ENCODE peak calls at places on chromosomes 2 and 18, in seven cellular contexts. R is activated naive CD4-positive, alpha-beta T cell treated with anti-CD3 and anti-CD28 coated beads, Interleukin-2, amount 10 ng/mL, durations not matched to agents 7 days and 5 days; E is amygdala; N is PC-3; M is lung; F is hypothalamus; S is neural crest cell. H is an unnamed sample.

GRCh38 chr2:217973008-217973787 is 29.6 kb downstream of the TNS1 start:
- DNase-seq in R (no peak), E (no peak), S (no peak), F (no peak), N (no peak), M (no peak), H (no peak)

GRCh38 chr2:238921681-238922319 is 73.9 kb downstream of the TWIST2 start:
- DNase-seq in S (no peak), M (no peak), F (no peak), R (peak; percentile 10), E (no peak), N (no peak), H (no peak)

GRCh38 chr18:58228176-58228575 is 184.2 kb downstream of the NEDD4L start:
- DNase-seq in M (no peak), S (no peak), E (no peak), R (no peak), F (no peak), N (no peak), H (no peak)

GRCh38 chr2:225004531-225004930 is 37.7 kb downstream of the DOCK10 start:
- DNase-seq in N (peak; percentile 7), E (no peak), S (no peak), R (no peak), F (no peak), M (no peak), H (no peak)

GRCh38 chr2:7023542-7023941 is 106.3 kb downstream of the RNF144A start:
- DNase-seq in F (no peak), M (no peak), R (no peak), N (no peak), E (no peak), S (no peak), H (no peak)

GRCh38 chr2:70947556-70948184 is 12.0 kb downstream of the ATP6V1B1 start:
- DNase-seq in R (no peak), M (no peak), S (no peak), F (no peak), N (peak; percentile 60), E (no peak), H (no peak)

GRCh38 chr18:33757037-33757436 is 179.0 kb downstream of the ASXL3 start:
- DNase-seq in F (no peak), S (no peak), R (no peak), E (no peak), N (no peak), M (no peak), H (no peak)

GRCh38 chr2:172234716-172235661 is 132.3 kb upstream of the DLX2 start:
- DNase-seq in M (no peak), N (no peak), S (peak; percentile 22), R (peak; percentile 61), F (peak; percentile 6), E (no peak), H (peak; percentile 37)

GRCh38 chr2:173571021-173571821 is 216.5 kb downstream of the CDCA7 start:
- DNase-seq in M (no peak), F (no peak), R (no peak), N (peak; percentile 77), E (no peak), S (no peak), H (no peak)